ENCODE peak calls at places on chromosomes 1 and 21, in seven cellular contexts. Y is uterus; H is A549; A is SJSA1; D is effector CD8-positive, alpha-beta T cell; W is H4; Q is foreskin keratinocyte. C is an unnamed sample.

GRCh38 chr1:243926803-243927245 is 76.8 kb upstream of the AKT3 start:
- DNase-seq in Y (no peak), H (peak), A (peak), D (no peak), W (peak), Q (peak), C (peak)

GRCh38 chr1:211643324-211644212 is 31.9 kb downstream of the NEK2 start:
- DNase-seq in Y (no peak), H (peak), A (peak), D (no peak), W (peak), Q (no peak), C (peak)

GRCh38 chr1:109399326-109399957 is 1.7 kb upstream of the SORT1 start:
- DNase-seq in Y (no peak), H (peak), A (no peak), D (no peak), W (peak), Q (peak), C (peak)

GRCh38 chr1:94281361-94282142 is 44.2 kb upstream of the ARHGAP29 start:
- DNase-seq in Y (no peak), H (no peak), A (no peak), D (no peak), W (no peak), Q (no peak), C (no peak)

GRCh38 chr1:49229555-49229954 is 452.9 kb upstream of the BEND5 start:
- DNase-seq in Y (no peak), H (no peak), A (no peak), D (no peak), W (no peak), Q (no peak), C (no peak)

GRCh38 chr1:201270616-201271390 is 12.5 kb upstream of the PKP1 start:
- DNase-seq in Y (no peak), H (no peak), A (peak), D (no peak), W (no peak), Q (no peak), C (no peak)

GRCh38 chr1:170790651-170791071 is 126.7 kb downstream of the PRRX1 start:
- DNase-seq in Y (no peak), H (no peak), A (no peak), D (no peak), W (peak), Q (no peak), C (peak)

GRCh38 chr1:23951646-23952095 is 8.0 kb upstream of the PNRC2 start:
- DNase-seq in Y (no peak), H (peak), A (peak), D (no peak), W (peak), Q (peak), C (peak)

GRCh38 chr1:234965128-234965527 is 163.5 kb downstream of the TOMM20 start:
- DNase-seq in Y (no peak), H (no peak), A (no peak), D (no peak), W (no peak), Q (no peak), C (no peak)

GRCh38 chr1:100184536-100184935 is 6.5 kb upstream of the LRRC39 start:
- DNase-seq in Y (no peak), H (no peak), A (no peak), D (no peak), W (no peak), Q (no peak), C (no peak)

GRCh38 chr1:31834501-31834900 is 18.7 kb upstream of the SPOCD1 start:
- DNase-seq in Y (no peak), H (no peak), A (no peak), D (no peak), W (no peak), Q (no peak), C (no peak)

GRCh38 chr1:31398246-31398645 is 14.8 kb upstream of the SERINC2 start:
- DNase-seq in Y (no peak), H (no peak), A (no peak), D (no peak), W (no peak), Q (no peak), C (no peak)

GRCh38 chr1:192224386-192224785 is 66.1 kb downstream of the RGS18 start:
- DNase-seq in Y (no peak), H (no peak), A (no peak), D (no peak), W (no peak), Q (no peak), C (peak)

GRCh38 chr21:38797470-38797869 is 8.3 kb upstream of the ETS2 start:
- DNase-seq in Y (no peak), H (peak), A (peak), D (no peak), W (peak), Q (no peak), C (no peak)

GRCh38 chr1:50308883-50309282 is 114.4 kb downstream of the DMRTA2 start:
- DNase-seq in Y (no peak), H (peak), A (no peak), D (no peak), W (no peak), Q (no peak), C (peak)

GRCh38 chr1:227790868-227791267 is 24.6 kb upstream of the PRSS38 start:
- DNase-seq in Y (no peak), H (no peak), A (no peak), D (no peak), W (no peak), Q (no peak), C (no peak)

GRCh38 chr1:106787511-106787910 is 269.0 kb upstream of the PRMT6 start:
- DNase-seq in Y (no peak), H (no peak), A (no peak), D (no peak), W (no peak), Q (no peak), C (no peak)

GRCh38 chr1:163170975-163171676 is 31.6 kb downstream of the RGS5 start:
- DNase-seq in Y (no peak), H (no peak), A (no peak), D (no peak), W (peak), Q (no peak), C (peak)

GRCh38 chr1:16625497-16626408 is 12.4 kb upstream of the NBPF1 start:
- DNase-seq in Y (peak), H (no peak), A (peak), D (no peak), W (no peak), Q (no peak), C (no peak)